ENCODE peak calls at places on chromosomes 16 and 17, in six cellular contexts. W, R, E, D, U and P are unnamed samples.

GRCh38 chr16:30958164-30959083 is 870 bp downstream of the SETD1A start:
- DNase-seq in D (no peak), U (peak; percentile 58), E (peak; percentile 75), W (peak; percentile 76), R (peak; percentile 59), P (no peak)

GRCh38 chr17:7852262-7852670 is 2.6 kb upstream of the TMEM88 start:
- DNase-seq in W (peak; percentile 70), U (peak; percentile 12), R (no peak), D (no peak), E (peak; percentile 72), P (no peak)

GRCh38 chr16:22293137-22294106 is 3.8 kb upstream of the POLR3E start:
- DNase-seq in D (no peak), W (no peak), U (no peak), R (no peak), E (no peak), P (no peak)

GRCh38 chr16:13923703-13924298 is 3.8 kb downstream of the ERCC4 start:
- DNase-seq in W (no peak), U (no peak), R (peak; percentile 83), D (peak; percentile 56), E (no peak), P (no peak)

GRCh38 chr17:74190154-74190553 is 13.3 kb upstream of the RPL38 start:
- DNase-seq in E (peak; percentile 44), W (no peak), R (peak; percentile 72), U (no peak), D (no peak), P (no peak)

GRCh38 chr17:3754458-3755334 is 31.0 kb downstream of the HASPIN start:
- DNase-seq in W (peak; percentile 92), R (no peak), D (peak; percentile 78), E (no peak), U (no peak), P (no peak)

GRCh38 chr16:49639739-49640388 is 216.0 kb downstream of the ZNF423 start:
- DNase-seq in D (no peak), W (no peak), E (peak; percentile 71), R (peak; percentile 92), U (peak; percentile 75), P (no peak)

GRCh38 chr16:51624083-51624775 is 473.2 kb upstream of the SALL1 start:
- DNase-seq in D (no peak), E (no peak), U (no peak), W (no peak), R (no peak), P (no peak)

GRCh38 chr17:73524941-73525679 is 119.1 kb downstream of the SDK2 start:
- DNase-seq in D (no peak), W (no peak), U (no peak), R (no peak), E (no peak), P (no peak)

GRCh38 chr16:84631882-84632281 is 14.0 kb upstream of the COTL1 start:
- DNase-seq in W (no peak), U (no peak), D (no peak), E (no peak), R (no peak), P (no peak)

GRCh38 chr17:46943511-46944393 is 20.8 kb downstream of the GOSR2 start:
- DNase-seq in R (peak; percentile 17), D (no peak), W (no peak), U (no peak), E (peak; percentile 69), P (no peak)

GRCh38 chr17:82098169-82098938 is at the start of gene FASN:
- DNase-seq in E (peak; percentile 97), R (peak; percentile 95), D (peak; percentile 91), U (peak; percentile 95), W (peak; percentile 95), P (peak; percentile 79)

GRCh38 chr17:7114241-7114874 is at the start of gene ASGR2:
- DNase-seq in R (no peak), E (no peak), D (no peak), W (no peak), U (no peak), P (no peak)

GRCh38 chr16:3327514-3327913 is 22.2 kb downstream of the ZNF75A start:
- DNase-seq in R (no peak), W (no peak), U (no peak), E (no peak), D (no peak), P (no peak)

GRCh38 chr16:2034695-2035430 is 8.2 kb downstream of the NHERF2 start:
- DNase-seq in D (no peak), W (no peak), U (no peak), E (no peak), R (no peak), P (no peak)

GRCh38 chr16:2032285-2033056 is 5.8 kb downstream of the NHERF2 start:
- DNase-seq in R (no peak), D (no peak), W (peak; percentile 65), U (no peak), E (no peak), P (no peak)

GRCh38 chr16:2035431-2036199 is 8.9 kb downstream of the NHERF2 start:
- DNase-seq in E (peak; percentile 71), U (no peak), D (no peak), W (peak; percentile 72), R (peak; percentile 85), P (peak; percentile 35)

GRCh38 chr16:2031081-2031577 is 4.4 kb downstream of the NHERF2 start:
- DNase-seq in R (no peak), D (no peak), E (no peak), U (peak; percentile 87), W (no peak), P (no peak)

DNA sequence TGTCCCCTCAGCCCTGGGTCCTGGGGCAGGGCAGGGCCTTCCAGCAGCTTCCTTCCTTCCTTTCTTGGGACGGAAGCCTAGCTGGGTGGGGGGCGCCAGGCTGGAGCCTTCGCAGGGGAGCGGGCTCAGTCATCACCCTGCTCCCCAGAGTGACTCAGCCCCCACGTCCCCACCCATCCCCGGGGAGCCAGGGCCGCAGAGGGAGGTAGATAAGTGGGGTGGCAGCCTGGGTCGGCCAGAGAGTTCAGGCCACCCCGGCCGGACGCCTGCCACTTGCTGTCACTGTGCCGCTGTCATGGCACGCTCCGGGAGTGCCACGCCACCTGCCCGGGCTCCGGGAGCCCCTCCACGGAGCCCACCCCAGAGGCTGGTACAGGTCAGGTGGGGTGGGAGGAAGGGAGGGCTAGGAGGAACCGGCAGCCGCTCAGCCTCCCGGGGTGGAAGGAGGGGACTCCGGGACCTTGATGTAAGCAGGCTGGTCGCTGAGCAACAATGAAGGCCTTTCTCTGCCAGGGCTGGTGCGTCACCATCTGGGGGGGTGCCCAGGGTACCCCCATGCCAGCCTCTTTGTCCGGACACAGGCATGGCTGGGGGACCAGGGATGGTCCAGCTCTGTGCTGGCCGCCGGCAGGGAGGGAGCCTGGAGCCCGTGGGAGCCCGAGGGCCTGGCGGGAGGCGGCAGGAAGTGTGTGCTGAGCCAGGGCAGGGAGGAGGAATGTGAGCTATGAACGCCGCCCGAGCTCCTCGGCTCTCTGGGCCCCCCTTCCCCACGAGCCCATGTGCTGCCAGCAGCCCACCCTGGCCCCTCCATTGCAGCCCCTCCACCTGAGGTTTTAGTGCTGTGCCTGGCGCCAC is 6.6 kb downstream of the NHERF2 start:
- DNase-seq in D (no peak), R (peak; percentile 55), E (peak; percentile 90), U (peak; percentile 81), W (peak; percentile 84), P (peak; percentile 36)
- H3K36me3 ChIP-seq in D (no peaks in the 10 kb centered on the region), R (peaks cover 19% of the 10 kb centered on the region), E (no peaks in the 10 kb centered on the region), U (peaks cover 24% of the 10 kb centered on the region), W (peaks cover 9% of the 10 kb centered on the region), P (peaks cover 14% of the 10 kb centered on the region)

DNA sequence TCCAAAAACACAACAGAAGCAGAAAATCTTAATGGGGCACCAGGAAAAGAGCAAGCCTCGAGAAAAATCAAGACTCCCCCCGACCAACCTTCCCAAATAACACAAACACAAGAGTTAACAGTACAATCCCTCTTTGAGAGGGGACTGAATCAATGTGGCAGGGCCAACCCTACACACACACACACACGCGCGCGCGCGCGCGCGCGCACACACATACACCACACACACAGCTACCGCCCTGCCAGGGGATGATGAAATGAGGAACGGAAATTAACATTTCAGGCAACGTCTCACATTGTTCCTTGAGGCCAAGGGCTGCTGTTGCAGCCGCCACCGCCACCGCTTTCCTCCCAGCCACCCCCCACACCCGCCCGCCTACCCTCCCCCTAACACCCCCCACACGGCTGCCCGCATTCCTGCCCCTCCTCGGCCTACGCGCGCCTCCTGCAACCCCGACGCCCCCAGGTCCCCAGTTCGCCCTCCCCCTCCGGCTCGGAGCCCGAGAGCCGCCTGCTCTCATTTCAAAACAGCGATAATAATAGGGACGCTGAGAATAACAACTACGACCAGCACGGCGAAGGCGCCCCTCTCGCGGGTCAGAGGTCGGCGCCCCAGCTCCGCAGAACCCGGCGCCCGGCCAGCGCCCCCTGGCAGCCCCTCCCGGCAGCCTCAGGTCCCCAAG is 1.2 kb downstream of the ANKRD11 start:
- DNase-seq in W (peak; percentile 94), R (peak; percentile 97), E (peak; percentile 96), U (peak; percentile 89), D (peak; percentile 88), P (peak; percentile 76)
- H3K4me1 ChIP-seq in W (peaks cover 51% of the 10 kb centered on the region), R (peaks cover 4% of the 10 kb centered on the region), E (peaks cover 60% of the 10 kb centered on the region), U (peaks cover 43% of the 10 kb centered on the region), D (peaks cover 66% of the 10 kb centered on the region), P (peaks cover 58% of the 10 kb centered on the region)

GRCh38 chr17:17215575-17215974 is 9.4 kb upstream of the PLD6 start:
- DNase-seq in W (no peak), R (no peak), D (no peak), E (no peak), U (no peak), P (no peak)
- H3K36me3 ChIP-seq in W (peaks cover 97% of the 10 kb centered on the region), R (peaks cover 42% of the 10 kb centered on the region), D (peaks cover 76% of the 10 kb centered on the region), E (peaks cover 86% of the 10 kb centered on the region), U (peaks cover 100% of the 10 kb centered on the region), P (peaks cover 66% of the 10 kb centered on the region)

GRCh38 chr17:44343510-44344209 is 1.4 kb upstream of the GRN start:
- DNase-seq in R (no peak), D (no peak), U (no peak), E (no peak), W (peak; percentile 57), P (no peak)

GRCh38 chr17:44344939-44345496 is at the start of gene GRN:
- DNase-seq in E (peak; percentile 99), D (peak; percentile 83), U (peak; percentile 96), R (peak; percentile 100), W (peak; percentile 97), P (peak; percentile 93)

GRCh38 chr17:44348234-44348987 is 3.3 kb downstream of the GRN start:
- DNase-seq in W (no peak), U (no peak), R (no peak), D (no peak), E (no peak), P (no peak)

GRCh38 chr17:44346064-44346844 is 1.2 kb downstream of the GRN start:
- DNase-seq in E (no peak), R (no peak), W (no peak), D (no peak), U (no peak), P (no peak)

DNA sequence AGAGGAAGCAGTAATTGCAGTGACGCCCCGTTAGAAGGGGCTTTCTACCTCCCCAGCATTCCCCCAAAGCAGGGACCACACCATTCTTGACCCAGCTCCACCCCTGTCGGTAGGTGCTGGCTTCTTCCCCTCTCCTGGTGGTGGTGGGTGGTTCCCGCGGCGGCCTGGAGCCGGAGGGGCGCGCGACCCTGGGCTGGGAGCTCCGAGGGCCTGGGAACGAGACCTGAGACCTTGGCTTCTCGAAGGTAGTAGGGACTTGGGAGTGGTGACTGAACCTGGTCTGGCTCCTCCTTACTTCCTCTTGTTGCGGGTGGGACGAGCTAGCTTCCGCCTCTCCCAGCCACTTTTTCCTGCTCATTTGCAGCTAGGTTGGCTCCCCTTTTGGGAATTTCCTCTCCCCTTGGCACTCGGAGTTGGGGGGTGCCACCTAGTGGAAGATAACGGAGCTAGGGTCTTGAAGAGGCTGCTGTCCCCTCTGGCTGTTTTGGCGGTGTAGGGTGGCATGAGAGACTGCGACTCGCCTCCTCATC is 460 bp downstream of the GRN start:
- DNase-seq in E (peak; percentile 83), R (peak; percentile 58), D (peak; percentile 34), U (peak; percentile 68), W (peak; percentile 74), P (no peak)
- H3K4me1 ChIP-seq in E (peaks cover 11% of the 10 kb centered on the region), R (no peaks in the 10 kb centered on the region), D (peaks cover 19% of the 10 kb centered on the region), U (peaks cover 9% of the 10 kb centered on the region), W (peaks cover 57% of the 10 kb centered on the region), P (peaks cover 14% of the 10 kb centered on the region)

GRCh38 chr17:19677736-19678379 is 29.3 kb downstream of the ALDH3A2 start:
- DNase-seq in R (no peak), D (no peak), W (no peak), U (no peak), E (no peak), P (no peak)
- H3K36me3 ChIP-seq in R (no peaks in the 10 kb centered on the region), D (no peaks in the 10 kb centered on the region), W (peaks cover 20% of the 10 kb centered on the region), U (peaks cover 53% of the 10 kb centered on the region), E (peaks cover 34% of the 10 kb centered on the region), P (peaks cover 18% of the 10 kb centered on the region)